ENCODE peak calls at places on chromosomes 3 and 15, in seven cellular contexts. Y is right lobe of liver; Q is CD4-positive, alpha-beta T cell; S is tibial artery; H is psoas muscle; T is right atrium auricular region; E is breast epithelium. F is an unnamed sample. For H3K27me3, the result is how much of the 10 kb centered on the place peaks cover.

GRCh38 chr3:124207077-124207476 is 215.2 kb upstream of the ROPN1 start:
- DNase-seq in Y (no peak), Q (no peak), S (no peak), H (no peak), T (no peak), E (no peak), F (no peak)

GRCh38 chr15:100807028-100807427 is 72.6 kb upstream of the ALDH1A3 start:
- DNase-seq in Y (no peak), Q (no peak), S (no peak), H (no peak), T (no peak), E (no peak), F (no peak)

GRCh38 chr15:31062310-31062964 is 39.1 kb downstream of the TRPM1 start:
- DNase-seq in Y (no peak), Q (no peak), S (no peak), H (no peak), T (no peak), E (no peak), F (no peak)

GRCh38 chr3:138725116-138725515 is 109.6 kb downstream of the PIK3CB start:
- DNase-seq in Y (no peak), Q (no peak), S (no peak), H (no peak), T (no peak), E (no peak), F (no peak)

GRCh38 chr15:72136170-72137051 is 18.2 kb downstream of the SENP8 start:
- DNase-seq in Y (no peak), Q (no peak), S (no peak), H (no peak), T (no peak), E (no peak), F (no peak)

GRCh38 chr3:20760981-20761380 is 575.0 kb upstream of the SGO1 start:
- DNase-seq in Y (no peak), Q (no peak), S (no peak), H (no peak), T (no peak), E (no peak), F (no peak)

GRCh38 chr15:41727143-41727542 is 47.1 kb upstream of the MAPKBP1 start:
- DNase-seq in Y (no peak), Q (no peak), S (no peak), H (no peak), T (no peak), E (no peak), F (no peak)

GRCh38 chr3:46705022-46705530 is 3.9 kb downstream of the TMIE start:
- DNase-seq in Y (peak), Q (peak), S (peak), H (peak), T (peak), E (peak), F (peak)

GRCh38 chr3:7340795-7341194 is 479.9 kb downstream of the GRM7 start:
- DNase-seq in Y (no peak), Q (no peak), S (no peak), H (no peak), T (no peak), E (peak), F (no peak)

GRCh38 chr15:79431636-79432344 is at the start of gene MINAR1:
- DNase-seq in Y (no peak), Q (no peak), S (no peak), H (peak), T (no peak), E (no peak), F (no peak)

GRCh38 chr3:100706365-100706764 is 2.9 kb upstream of the TFG start:
- DNase-seq in Y (no peak), Q (no peak), S (no peak), H (no peak), T (no peak), E (no peak), F (no peak)

GRCh38 chr15:52790166-52790708 is at the start of gene ONECUT1:
- DNase-seq in Y (peak), Q (no peak), S (no peak), H (peak), T (no peak), E (no peak), F (peak)

GRCh38 chr3:8538904-8539303 is 37.3 kb downstream of the LMCD1 start:
- DNase-seq in Y (no peak), Q (no peak), S (no peak), H (no peak), T (no peak), E (no peak), F (no peak)

GRCh38 chr15:75234191-75234810 is 23.8 kb upstream of the GOLGA6C start:
- DNase-seq in Y (no peak), Q (no peak), S (peak), H (peak), T (no peak), E (no peak), F (no peak)

GRCh38 chr3:10957976-10958749 is 34.4 kb upstream of the SLC6A1 start:
- DNase-seq in Y (no peak), Q (no peak), S (no peak), H (peak), T (peak), E (no peak), F (peak)

GRCh38 chr15:66848666-66849392 is 146.8 kb downstream of the SMAD6 start:
- DNase-seq in Y (no peak), Q (no peak), S (no peak), H (no peak), T (no peak), E (no peak), F (no peak)
- H3K27ac ChIP-seq in Y (no peak), Q (no peak), S (peak), H (no peak), T (peak), E (no peak), F (no peak)

GRCh38 chr3:27244374-27244773 is 124.8 kb downstream of the NEK10 start:
- DNase-seq in Y (no peak), Q (no peak), S (no peak), H (no peak), T (no peak), E (no peak), F (no peak)
- TF ChIP-seq CTCF in Y (no peak), Q (no peak), S (no peak), H (no peak), T (no peak), E (no peak), F (no peak)

GRCh38 chr15:55588070-55588817 is at the start of gene PYGO1:
- DNase-seq in Y (peak), Q (no peak), S (peak), H (peak), T (no peak), E (no peak), F (peak)
- H3K27me3 ChIP-seq in Y (under half), Q (half or more), S (under half), H (under half), T (under half), E (under half), F (under half)

GRCh38 chr3:55607175-55607574 is 120.1 kb upstream of the WNT5A start:
- DNase-seq in Y (no peak), Q (no peak), S (no peak), H (no peak), T (no peak), E (no peak), F (no peak)

GRCh38 chr3:55608266-55608937 is 121.3 kb upstream of the WNT5A start:
- DNase-seq in Y (no peak), Q (no peak), S (no peak), H (no peak), T (no peak), E (no peak), F (no peak)

GRCh38 chr3:55609230-55610100 is 122.4 kb upstream of the WNT5A start:
- DNase-seq in Y (no peak), Q (no peak), S (no peak), H (no peak), T (no peak), E (no peak), F (no peak)

GRCh38 chr3:55605837-55606236 is 118.7 kb upstream of the WNT5A start:
- DNase-seq in Y (no peak), Q (no peak), S (no peak), H (no peak), T (no peak), E (no peak), F (no peak)

GRCh38 chr3:55607844-55608243 is 120.7 kb upstream of the WNT5A start:
- DNase-seq in Y (no peak), Q (no peak), S (no peak), H (no peak), T (no peak), E (no peak), F (no peak)
- H3K27ac ChIP-seq in Y (no peak), Q (no peak), S (no peak), H (no peak), T (no peak), E (no peak), F (no peak)

GRCh38 chr3:44067431-44067830 is 174.3 kb upstream of the TOPAZ1 start:
- DNase-seq in Y (no peak), Q (no peak), S (no peak), H (no peak), T (no peak), E (no peak), F (no peak)

GRCh38 chr3:44068753-44069152 is 172.9 kb upstream of the TOPAZ1 start:
- DNase-seq in Y (no peak), Q (no peak), S (no peak), H (no peak), T (no peak), E (no peak), F (no peak)

GRCh38 chr3:44065311-44065710 is 176.4 kb upstream of the TOPAZ1 start:
- DNase-seq in Y (no peak), Q (no peak), S (no peak), H (no peak), T (no peak), E (peak), F (peak)

GRCh38 chr3:44066806-44067205 is 174.9 kb upstream of the TOPAZ1 start:
- DNase-seq in Y (no peak), Q (no peak), S (no peak), H (no peak), T (no peak), E (no peak), F (no peak)

GRCh38 chr3:44065741-44066140 is 175.9 kb upstream of the TOPAZ1 start:
- DNase-seq in Y (no peak), Q (no peak), S (no peak), H (no peak), T (no peak), E (no peak), F (no peak)
- TF ChIP-seq CTCF in Y (no peak), Q (no peak), S (no peak), H (no peak), T (no peak), E (no peak), F (no peak)

GRCh38 chr3:72887378-72887722 is 496 bp upstream of the GXYLT2 start:
- DNase-seq in Y (no peak), Q (no peak), S (no peak), H (no peak), T (no peak), E (no peak), F (no peak)
- H3K27me3 ChIP-seq in Y (under half), Q (half or more), S (under half), H (under half), T (under half), E (under half), F (under half)

GRCh38 chr3:15860014-15860934 is 62.5 kb upstream of the ANKRD28 start:
- DNase-seq in Y (peak), Q (no peak), S (peak), H (peak), T (no peak), E (peak), F (peak)
- H3K27ac ChIP-seq in Y (peak), Q (no peak), S (peak), H (peak), T (peak), E (peak), F (peak)

GRCh38 chr3:126121632-126122031 is 37.7 kb upstream of the SLC41A3 start:
- DNase-seq in Y (peak), Q (no peak), S (no peak), H (no peak), T (no peak), E (no peak), F (peak)
- TF ChIP-seq CTCF in Y (no peak), Q (no peak), S (no peak), H (no peak), T (no peak), E (no peak), F (no peak)

GRCh38 chr15:92392462-92392861 is 1.2 kb upstream of the ST8SIA2 start:
- DNase-seq in Y (no peak), Q (no peak), S (no peak), H (no peak), T (no peak), E (no peak), F (no peak)

GRCh38 chr15:92392966-92393286 is 755 bp upstream of the ST8SIA2 start:
- DNase-seq in Y (no peak), Q (no peak), S (no peak), H (no peak), T (no peak), E (no peak), F (no peak)

GRCh38 chr15:92393994-92394326 is 279 bp downstream of the ST8SIA2 start:
- DNase-seq in Y (no peak), Q (no peak), S (no peak), H (no peak), T (no peak), E (no peak), F (no peak)

GRCh38 chr15:92394327-92395175 is 870 bp downstream of the ST8SIA2 start:
- DNase-seq in Y (no peak), Q (no peak), S (no peak), H (no peak), T (no peak), E (no peak), F (no peak)

DNA sequence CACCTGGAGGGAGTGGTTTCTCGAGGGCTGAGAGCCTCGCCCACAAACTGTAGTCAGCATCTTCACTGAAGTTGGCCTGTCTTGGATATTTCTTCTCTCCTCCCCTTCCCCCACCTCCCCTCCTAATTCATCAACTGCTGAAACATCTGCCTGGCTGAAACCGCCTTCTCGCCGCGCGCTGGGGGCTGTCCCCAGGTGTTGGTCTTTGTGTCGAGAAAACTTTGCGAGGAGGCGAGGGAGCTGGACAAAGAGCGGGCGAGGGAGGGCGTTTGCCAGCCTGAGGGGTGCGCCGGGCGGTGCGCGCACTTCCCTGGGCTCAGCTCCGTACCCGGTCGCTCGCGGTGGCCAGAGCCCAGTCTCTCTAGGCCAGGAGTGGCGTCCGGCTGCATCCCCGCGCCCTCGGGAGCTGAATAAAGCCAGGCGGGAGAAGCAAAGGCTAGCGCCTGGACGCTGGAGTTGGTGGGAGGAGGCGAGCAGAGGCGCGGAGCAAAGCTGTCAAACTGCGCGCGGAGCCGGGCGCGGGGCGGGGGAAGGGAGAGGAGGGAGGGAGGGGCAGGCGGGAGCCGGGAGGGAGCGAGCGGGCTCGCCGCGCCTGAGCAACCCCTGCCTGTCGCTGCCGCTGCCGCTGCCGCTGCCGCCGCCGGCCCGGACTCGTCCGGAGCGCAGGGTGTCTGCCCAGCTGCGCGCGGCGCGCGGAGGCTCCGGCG is at the start of gene ST8SIA2:
- DNase-seq in Y (no peak), Q (no peak), S (no peak), H (peak), T (no peak), E (no peak), F (no peak)
- H3K27me3 ChIP-seq in Y (under half), Q (half or more), S (under half), H (under half), T (under half), E (half or more), F (half or more)

F was measured in stomach.